ENCODE peak calls at places on chromosomes 7 and 10, in eight cellular contexts. One of them, this sample, is unnamed.

GRCh38 chr10:43854042-43854441 is 205.4 kb upstream of the ZNF32 start:
- DNase-seq in posterior cingulate gyrus: no peak
- DNase-seq in caudate nucleus: no peak
- DNase-seq in immature natural killer cell: no peak
- DNase-seq in fibroblast of pulmonary artery: peak
- DNase-seq in activated T-cell treated with anti-CD3 and anti-CD28 coated beads, Interleukin-2, amount 50 U/mL, for 4 hours: no peak
- DNase-seq in KBM-7: no peak
- DNase-seq in germinal center: no peak
- DNase-seq in this sample: peak

GRCh38 chr7:27611043-27611442 is 51.6 kb downstream of the HIBADH start:
- DNase-seq in posterior cingulate gyrus: no peak
- DNase-seq in caudate nucleus: no peak
- DNase-seq in immature natural killer cell: no peak
- DNase-seq in fibroblast of pulmonary artery: no peak
- DNase-seq in activated T-cell treated with anti-CD3 and anti-CD28 coated beads, Interleukin-2, amount 50 U/mL, for 4 hours: no peak
- DNase-seq in KBM-7: no peak
- DNase-seq in germinal center: no peak
- DNase-seq in this sample: peak

GRCh38 chr7:1755783-1756626 is 85.9 kb downstream of the ELFN1 start:
- DNase-seq in posterior cingulate gyrus: no peak
- DNase-seq in caudate nucleus: no peak
- DNase-seq in immature natural killer cell: no peak
- DNase-seq in fibroblast of pulmonary artery: no peak
- DNase-seq in activated T-cell treated with anti-CD3 and anti-CD28 coated beads, Interleukin-2, amount 50 U/mL, for 4 hours: no peak
- DNase-seq in KBM-7: no peak
- DNase-seq in germinal center: no peak
- DNase-seq in this sample: no peak

GRCh38 chr10:17029581-17030271 is 99.9 kb downstream of the CUBN start:
- DNase-seq in posterior cingulate gyrus: peak
- DNase-seq in caudate nucleus: no peak
- DNase-seq in immature natural killer cell: peak
- DNase-seq in fibroblast of pulmonary artery: peak
- DNase-seq in activated T-cell treated with anti-CD3 and anti-CD28 coated beads, Interleukin-2, amount 50 U/mL, for 4 hours: peak
- DNase-seq in KBM-7: peak
- DNase-seq in germinal center: no peak
- DNase-seq in this sample: peak

GRCh38 chr10:31709028-31709427 is 219.6 kb downstream of the ARHGAP12 start:
- DNase-seq in posterior cingulate gyrus: no peak
- DNase-seq in caudate nucleus: no peak
- DNase-seq in immature natural killer cell: no peak
- DNase-seq in fibroblast of pulmonary artery: no peak
- DNase-seq in activated T-cell treated with anti-CD3 and anti-CD28 coated beads, Interleukin-2, amount 50 U/mL, for 4 hours: no peak
- DNase-seq in KBM-7: no peak
- DNase-seq in germinal center: no peak
- DNase-seq in this sample: no peak

GRCh38 chr7:127253289-127254162 is 785 bp upstream of the GRM8 start:
- DNase-seq in posterior cingulate gyrus: peak
- DNase-seq in caudate nucleus: no peak
- DNase-seq in immature natural killer cell: peak
- DNase-seq in fibroblast of pulmonary artery: peak
- DNase-seq in activated T-cell treated with anti-CD3 and anti-CD28 coated beads, Interleukin-2, amount 50 U/mL, for 4 hours: peak
- DNase-seq in KBM-7: peak
- DNase-seq in germinal center: peak
- DNase-seq in this sample: peak

GRCh38 chr7:105675873-105676484 is 94.7 kb upstream of the EFCAB10 start:
- DNase-seq in posterior cingulate gyrus: no peak
- DNase-seq in caudate nucleus: no peak
- DNase-seq in immature natural killer cell: peak
- DNase-seq in fibroblast of pulmonary artery: no peak
- DNase-seq in activated T-cell treated with anti-CD3 and anti-CD28 coated beads, Interleukin-2, amount 50 U/mL, for 4 hours: peak
- DNase-seq in KBM-7: peak
- DNase-seq in germinal center: no peak
- DNase-seq in this sample: no peak

GRCh38 chr10:31774291-31774900 is 154.2 kb downstream of the ARHGAP12 start:
- DNase-seq in posterior cingulate gyrus: no peak
- DNase-seq in caudate nucleus: no peak
- DNase-seq in immature natural killer cell: no peak
- DNase-seq in fibroblast of pulmonary artery: no peak
- DNase-seq in activated T-cell treated with anti-CD3 and anti-CD28 coated beads, Interleukin-2, amount 50 U/mL, for 4 hours: no peak
- DNase-seq in KBM-7: no peak
- DNase-seq in germinal center: no peak
- DNase-seq in this sample: no peak

GRCh38 chr10:33193867-33194521 is 140.5 kb downstream of the NRP1 start:
- DNase-seq in posterior cingulate gyrus: no peak
- DNase-seq in caudate nucleus: no peak
- DNase-seq in immature natural killer cell: no peak
- DNase-seq in fibroblast of pulmonary artery: peak
- DNase-seq in activated T-cell treated with anti-CD3 and anti-CD28 coated beads, Interleukin-2, amount 50 U/mL, for 4 hours: no peak
- DNase-seq in KBM-7: no peak
- DNase-seq in germinal center: no peak
- DNase-seq in this sample: peak

GRCh38 chr7:44489955-44490350 is 505 bp downstream of the NUDCD3 start:
- DNase-seq in posterior cingulate gyrus: no peak
- DNase-seq in caudate nucleus: no peak
- DNase-seq in immature natural killer cell: no peak
- DNase-seq in fibroblast of pulmonary artery: peak
- DNase-seq in activated T-cell treated with anti-CD3 and anti-CD28 coated beads, Interleukin-2, amount 50 U/mL, for 4 hours: peak
- DNase-seq in KBM-7: no peak
- DNase-seq in germinal center: peak
- DNase-seq in this sample: peak

GRCh38 chr10:132875435-132875834 is 66.9 kb downstream of the CFAP46 start:
- DNase-seq in posterior cingulate gyrus: no peak
- DNase-seq in caudate nucleus: no peak
- DNase-seq in immature natural killer cell: no peak
- DNase-seq in fibroblast of pulmonary artery: no peak
- DNase-seq in activated T-cell treated with anti-CD3 and anti-CD28 coated beads, Interleukin-2, amount 50 U/mL, for 4 hours: no peak
- DNase-seq in KBM-7: no peak
- DNase-seq in germinal center: no peak
- DNase-seq in this sample: no peak

GRCh38 chr10:126423779-126424491 is 35.7 kb upstream of the ADAM12 start:
- DNase-seq in posterior cingulate gyrus: no peak
- DNase-seq in caudate nucleus: no peak
- DNase-seq in immature natural killer cell: no peak
- DNase-seq in fibroblast of pulmonary artery: no peak
- DNase-seq in activated T-cell treated with anti-CD3 and anti-CD28 coated beads, Interleukin-2, amount 50 U/mL, for 4 hours: no peak
- DNase-seq in KBM-7: no peak
- DNase-seq in germinal center: no peak
- DNase-seq in this sample: no peak

GRCh38 chr7:106888204-106888603 is 23.1 kb downstream of the PIK3CG start:
- DNase-seq in posterior cingulate gyrus: no peak
- DNase-seq in caudate nucleus: no peak
- DNase-seq in immature natural killer cell: no peak
- DNase-seq in fibroblast of pulmonary artery: no peak
- DNase-seq in activated T-cell treated with anti-CD3 and anti-CD28 coated beads, Interleukin-2, amount 50 U/mL, for 4 hours: no peak
- DNase-seq in KBM-7: peak
- DNase-seq in germinal center: no peak
- DNase-seq in this sample: no peak

GRCh38 chr7:99806839-99807478 is 20.9 kb upstream of the CYP3A43 start:
- DNase-seq in posterior cingulate gyrus: no peak
- DNase-seq in caudate nucleus: no peak
- DNase-seq in immature natural killer cell: no peak
- DNase-seq in fibroblast of pulmonary artery: no peak
- DNase-seq in activated T-cell treated with anti-CD3 and anti-CD28 coated beads, Interleukin-2, amount 50 U/mL, for 4 hours: no peak
- DNase-seq in KBM-7: no peak
- DNase-seq in germinal center: no peak
- DNase-seq in this sample: no peak

GRCh38 chr7:158587425-158588084 is at the start of gene PTPRN2:
- DNase-seq in posterior cingulate gyrus: peak
- DNase-seq in caudate nucleus: no peak
- DNase-seq in immature natural killer cell: peak
- DNase-seq in fibroblast of pulmonary artery: peak
- DNase-seq in activated T-cell treated with anti-CD3 and anti-CD28 coated beads, Interleukin-2, amount 50 U/mL, for 4 hours: peak
- DNase-seq in KBM-7: no peak
- DNase-seq in germinal center: peak
- DNase-seq in this sample: peak

GRCh38 chr10:128820663-128821062 is 646.4 kb upstream of the MGMT start:
- DNase-seq in posterior cingulate gyrus: no peak
- DNase-seq in caudate nucleus: no peak
- DNase-seq in immature natural killer cell: no peak
- DNase-seq in fibroblast of pulmonary artery: no peak
- DNase-seq in activated T-cell treated with anti-CD3 and anti-CD28 coated beads, Interleukin-2, amount 50 U/mL, for 4 hours: no peak
- DNase-seq in KBM-7: no peak
- DNase-seq in germinal center: no peak
- DNase-seq in this sample: no peak

GRCh38 chr7:157689269-157690057 is 352.7 kb downstream of the DNAJB6 start:
- DNase-seq in posterior cingulate gyrus: no peak
- DNase-seq in caudate nucleus: no peak
- DNase-seq in immature natural killer cell: no peak
- DNase-seq in fibroblast of pulmonary artery: no peak
- DNase-seq in activated T-cell treated with anti-CD3 and anti-CD28 coated beads, Interleukin-2, amount 50 U/mL, for 4 hours: no peak
- DNase-seq in KBM-7: no peak
- DNase-seq in germinal center: no peak
- DNase-seq in this sample: no peak

GRCh38 chr10:59655309-59655708 is 54.3 kb downstream of the SLC16A9 start:
- DNase-seq in posterior cingulate gyrus: no peak
- DNase-seq in caudate nucleus: no peak
- DNase-seq in immature natural killer cell: no peak
- DNase-seq in fibroblast of pulmonary artery: peak
- DNase-seq in activated T-cell treated with anti-CD3 and anti-CD28 coated beads, Interleukin-2, amount 50 U/mL, for 4 hours: no peak
- DNase-seq in KBM-7: no peak
- DNase-seq in germinal center: no peak
- DNase-seq in this sample: peak